ENCODE peak calls at places on chromosomes 5 and 9, in six cellular contexts. L is activated CD8-positive, alpha-beta memory T cell treated with anti-CD3 and anti-CD28 coated beads for 4 hours; Z is germinal center; O is neural crest cell; D is left colon; Q is heart right ventricle. X is an unnamed sample.

GRCh38 chr5:20654033-20654432 is 666.0 kb upstream of the CDH18 start:
- DNase-seq in L (no peak), Z (no peak), O (no peak), D (no peak), Q (no peak), X (no peak)

GRCh38 chr9:112891521-112891920 is 845 bp upstream of the SLC46A2 start:
- DNase-seq in L (no peak), Z (no peak), O (no peak), D (no peak), Q (no peak), X (no peak)

GRCh38 chr9:77507212-77507961 is 140.7 kb downstream of the GNA14 start:
- DNase-seq in L (no peak), Z (no peak), O (no peak), D (no peak), Q (no peak), X (no peak)

GRCh38 chr5:1394881-1395860 is 50.1 kb downstream of the SLC6A3 start:
- DNase-seq in L (no peak), Z (no peak), O (no peak), D (no peak), Q (no peak), X (no peak)

GRCh38 chr5:21687621-21688020 is 1165.5 kb downstream of the CDH12 start:
- DNase-seq in L (no peak), Z (no peak), O (no peak), D (no peak), Q (no peak), X (no peak)

GRCh38 chr5:54021413-54022155 is 288.8 kb downstream of the ARL15 start:
- DNase-seq in L (no peak), Z (no peak), O (no peak), D (no peak), Q (no peak), X (no peak)

GRCh38 chr9:88534456-88535225 is at the start of gene NXNL2:
- DNase-seq in L (no peak), Z (peak), O (peak), D (peak), Q (peak), X (no peak)

GRCh38 chr9:93667006-93667405 is 90.6 kb downstream of the PHF2 start:
- DNase-seq in L (no peak), Z (no peak), O (no peak), D (peak), Q (no peak), X (no peak)

GRCh38 chr9:4301971-4302427 is 2.1 kb upstream of the GLIS3 start:
- DNase-seq in L (no peak), Z (no peak), O (no peak), D (no peak), Q (peak), X (no peak)

GRCh38 chr5:167020418-167020817 is 1271.0 kb upstream of the WWC1 start:
- DNase-seq in L (no peak), Z (no peak), O (no peak), D (no peak), Q (no peak), X (no peak)

X was measured in DMS 273 treated with DMSO at 0.1 percent for 48 hours.